ENCODE peak calls at places on chromosomes 1 and 21, in ten cellular contexts. One of them, this sample, is unnamed.

GRCh38 chr1:79929356-79929755 is 922.8 kb upstream of the ADGRL4 start:
- DNase-seq in psoas muscle: no peak
- DNase-seq in cardiac muscle cell: peak
- DNase-seq in heart right ventricle: no peak
- DNase-seq in OCI-LY7: no peak
- DNase-seq in CD8-positive, alpha-beta T cell: no peak
- DNase-seq in colonic mucosa: no peak
- DNase-seq in vagina: no peak
- DNase-seq in A549: no peak
- DNase-seq in right lobe of liver: no peak
- DNase-seq in this sample: no peak

GRCh38 chr1:117928881-117929339 is 511 bp downstream of the GDAP2 start:
- DNase-seq in psoas muscle: peak
- DNase-seq in cardiac muscle cell: peak
- DNase-seq in heart right ventricle: peak
- DNase-seq in OCI-LY7: peak
- DNase-seq in CD8-positive, alpha-beta T cell: no peak
- DNase-seq in colonic mucosa: peak
- DNase-seq in vagina: no peak
- DNase-seq in A549: peak
- DNase-seq in right lobe of liver: peak
- DNase-seq in this sample: peak

GRCh38 chr1:74690909-74691308 is 17.3 kb upstream of the ERICH3 start:
- DNase-seq in psoas muscle: no peak
- DNase-seq in cardiac muscle cell: no peak
- DNase-seq in heart right ventricle: no peak
- DNase-seq in OCI-LY7: no peak
- DNase-seq in CD8-positive, alpha-beta T cell: no peak
- DNase-seq in colonic mucosa: no peak
- DNase-seq in vagina: no peak
- DNase-seq in A549: no peak
- DNase-seq in right lobe of liver: no peak
- DNase-seq in this sample: no peak

GRCh38 chr1:159953866-159954515 is at the start of gene SLAMF9:
- DNase-seq in psoas muscle: no peak
- DNase-seq in cardiac muscle cell: peak
- DNase-seq in heart right ventricle: no peak
- DNase-seq in OCI-LY7: no peak
- DNase-seq in CD8-positive, alpha-beta T cell: no peak
- DNase-seq in colonic mucosa: no peak
- DNase-seq in vagina: no peak
- DNase-seq in A549: no peak
- DNase-seq in right lobe of liver: no peak
- DNase-seq in this sample: peak

GRCh38 chr1:200381256-200381980 is 28.4 kb downstream of the ZNF281 start:
- DNase-seq in psoas muscle: no peak
- DNase-seq in cardiac muscle cell: no peak
- DNase-seq in heart right ventricle: no peak
- DNase-seq in OCI-LY7: no peak
- DNase-seq in CD8-positive, alpha-beta T cell: no peak
- DNase-seq in colonic mucosa: no peak
- DNase-seq in vagina: no peak
- DNase-seq in A549: no peak
- DNase-seq in right lobe of liver: no peak
- DNase-seq in this sample: no peak

GRCh38 chr1:192809286-192810252 is 730 bp downstream of the RGS2 start:
- DNase-seq in psoas muscle: peak
- DNase-seq in cardiac muscle cell: peak
- DNase-seq in heart right ventricle: peak
- DNase-seq in OCI-LY7: peak
- DNase-seq in CD8-positive, alpha-beta T cell: peak
- DNase-seq in colonic mucosa: peak
- DNase-seq in vagina: no peak
- DNase-seq in A549: peak
- DNase-seq in right lobe of liver: peak
- DNase-seq in this sample: peak

GRCh38 chr21:33654412-33654811 is 12.1 kb downstream of the ITSN1 start:
- DNase-seq in psoas muscle: no peak
- DNase-seq in cardiac muscle cell: no peak
- DNase-seq in heart right ventricle: no peak
- DNase-seq in OCI-LY7: no peak
- DNase-seq in CD8-positive, alpha-beta T cell: no peak
- DNase-seq in colonic mucosa: no peak
- DNase-seq in vagina: no peak
- DNase-seq in A549: no peak
- DNase-seq in right lobe of liver: no peak
- DNase-seq in this sample: no peak

GRCh38 chr1:58870298-58870676 is 86.4 kb upstream of the JUN start:
- DNase-seq in psoas muscle: no peak
- DNase-seq in cardiac muscle cell: no peak
- DNase-seq in heart right ventricle: no peak
- DNase-seq in OCI-LY7: no peak
- DNase-seq in CD8-positive, alpha-beta T cell: no peak
- DNase-seq in colonic mucosa: peak
- DNase-seq in vagina: no peak
- DNase-seq in A549: no peak
- DNase-seq in right lobe of liver: no peak
- DNase-seq in this sample: no peak

GRCh38 chr1:59204001-59204400 is 92.9 kb upstream of the FGGY start:
- DNase-seq in psoas muscle: no peak
- DNase-seq in cardiac muscle cell: peak
- DNase-seq in heart right ventricle: peak
- DNase-seq in OCI-LY7: no peak
- DNase-seq in CD8-positive, alpha-beta T cell: no peak
- DNase-seq in colonic mucosa: peak
- DNase-seq in vagina: no peak
- DNase-seq in A549: no peak
- DNase-seq in right lobe of liver: peak
- DNase-seq in this sample: no peak

GRCh38 chr1:203075249-203076030 is 10.4 kb downstream of the MYOG start:
- DNase-seq in psoas muscle: no peak
- DNase-seq in cardiac muscle cell: no peak
- DNase-seq in heart right ventricle: no peak
- DNase-seq in OCI-LY7: no peak
- DNase-seq in CD8-positive, alpha-beta T cell: no peak
- DNase-seq in colonic mucosa: no peak
- DNase-seq in vagina: no peak
- DNase-seq in A549: no peak
- DNase-seq in right lobe of liver: no peak
- DNase-seq in this sample: no peak

GRCh38 chr1:214719207-214719606 is 116.2 kb downstream of the CENPF start:
- DNase-seq in psoas muscle: no peak
- DNase-seq in cardiac muscle cell: no peak
- DNase-seq in heart right ventricle: no peak
- DNase-seq in OCI-LY7: no peak
- DNase-seq in CD8-positive, alpha-beta T cell: no peak
- DNase-seq in colonic mucosa: no peak
- DNase-seq in vagina: no peak
- DNase-seq in A549: no peak
- DNase-seq in right lobe of liver: no peak
- DNase-seq in this sample: no peak

DNA sequence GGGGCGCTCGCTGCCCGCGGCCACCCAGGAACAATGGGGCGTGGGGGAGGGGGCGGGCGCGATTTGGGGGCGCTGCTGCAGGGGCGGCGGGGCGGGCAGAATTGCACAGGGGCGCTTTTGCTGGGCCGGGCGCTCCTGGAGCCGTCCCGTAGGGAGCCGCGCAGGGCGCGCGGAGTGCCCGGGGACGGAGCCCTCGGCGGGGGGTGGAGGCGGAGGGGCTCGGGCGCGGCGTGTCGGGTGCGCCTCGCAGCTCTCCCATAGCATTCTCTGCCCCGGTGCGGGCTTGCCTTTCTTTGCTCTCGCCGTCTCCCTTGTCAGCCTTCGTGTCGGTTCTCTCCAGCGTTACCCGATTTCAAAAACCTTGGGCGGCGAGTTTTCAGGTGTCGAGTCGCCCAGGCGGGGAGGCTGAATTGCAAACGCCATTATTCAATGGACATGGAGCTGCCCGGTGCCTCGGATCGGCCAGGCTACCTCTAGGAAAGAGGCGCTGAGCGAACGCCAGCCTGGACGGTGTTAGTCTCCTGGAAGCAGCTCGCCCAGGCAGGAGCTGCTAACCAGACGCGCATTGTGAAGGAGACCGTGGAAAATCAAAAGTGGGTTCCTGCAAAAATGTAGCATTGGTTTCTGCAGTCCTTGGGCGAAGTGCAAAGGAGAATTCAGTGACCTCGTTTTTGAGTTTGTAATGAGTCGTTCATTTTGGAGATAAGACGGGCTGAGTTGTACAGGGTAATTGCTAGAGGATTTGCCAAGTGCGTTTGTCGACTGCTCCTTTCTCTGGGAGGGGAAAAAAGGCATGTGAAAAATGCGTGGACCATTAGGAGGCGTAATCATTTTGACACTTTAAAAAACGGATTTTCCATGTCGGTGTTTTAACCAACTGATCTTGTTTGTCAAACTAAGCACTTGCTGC is 626 bp downstream of the CXADR start:
- DNase-seq in psoas muscle: no peak
- DNase-seq in cardiac muscle cell: peak
- DNase-seq in heart right ventricle: no peak
- DNase-seq in OCI-LY7: peak
- DNase-seq in CD8-positive, alpha-beta T cell: no peak
- DNase-seq in colonic mucosa: peak
- DNase-seq in vagina: no peak
- DNase-seq in A549: no peak
- DNase-seq in right lobe of liver: peak
- DNase-seq in this sample: peak
- H3K4me3 ChIP-seq in psoas muscle: peak
- H3K4me3 ChIP-seq in cardiac muscle cell: peak
- H3K4me3 ChIP-seq in heart right ventricle: peak
- H3K4me3 ChIP-seq in OCI-LY7: peak
- H3K4me3 ChIP-seq in CD8-positive, alpha-beta T cell: peak
- H3K4me3 ChIP-seq in colonic mucosa: peak
- H3K4me3 ChIP-seq in vagina: peak
- H3K4me3 ChIP-seq in A549: peak
- H3K4me3 ChIP-seq in right lobe of liver: peak
- H3K4me3 ChIP-seq in this sample: peak

DNA sequence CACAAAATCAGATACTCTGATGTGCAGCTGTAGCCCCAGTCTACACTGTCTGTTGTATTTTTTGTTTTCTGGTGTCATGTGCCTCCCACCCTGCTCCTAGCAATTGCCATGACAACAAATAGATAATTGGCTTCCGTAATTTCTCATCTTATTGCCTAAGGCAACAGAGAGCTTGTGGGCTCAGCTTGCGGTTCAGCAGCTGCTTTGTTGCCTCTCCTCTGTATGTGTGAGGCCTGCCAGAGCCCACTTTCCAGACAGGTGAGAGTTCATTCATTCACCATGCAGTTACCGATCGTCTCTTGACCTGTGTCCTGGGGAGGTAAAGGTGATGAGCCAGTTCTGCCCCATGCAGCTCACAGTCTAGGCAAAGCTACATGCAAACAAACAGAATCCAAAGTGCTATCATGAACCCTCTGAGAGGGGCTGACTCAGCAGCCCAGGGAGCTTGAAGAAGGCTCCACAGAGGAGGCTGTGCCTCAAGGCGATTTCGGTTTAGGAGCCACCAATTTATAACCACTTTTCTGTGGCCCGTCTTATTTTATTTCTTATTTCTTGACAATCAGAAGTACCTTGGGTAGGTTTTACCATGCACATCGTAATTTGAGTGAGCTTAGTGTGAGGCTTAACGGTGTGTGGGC is 12.0 kb downstream of the LGALS8 start:
- DNase-seq in psoas muscle: no peak
- DNase-seq in cardiac muscle cell: no peak
- DNase-seq in heart right ventricle: no peak
- DNase-seq in OCI-LY7: no peak
- DNase-seq in CD8-positive, alpha-beta T cell: no peak
- DNase-seq in colonic mucosa: no peak
- DNase-seq in vagina: no peak
- DNase-seq in A549: no peak
- DNase-seq in right lobe of liver: no peak
- DNase-seq in this sample: no peak
- TF ChIP-seq CTCF in psoas muscle: no peak
- TF ChIP-seq CTCF in cardiac muscle cell: no peak
- TF ChIP-seq CTCF in heart right ventricle: no peak
- TF ChIP-seq CTCF in OCI-LY7: no peak
- TF ChIP-seq CTCF in CD8-positive, alpha-beta T cell: no peak
- TF ChIP-seq CTCF in colonic mucosa: no peak
- TF ChIP-seq CTCF in vagina: no peak
- TF ChIP-seq CTCF in A549: no peak
- TF ChIP-seq CTCF in right lobe of liver: no peak
- TF ChIP-seq CTCF in this sample: no peak

DNA sequence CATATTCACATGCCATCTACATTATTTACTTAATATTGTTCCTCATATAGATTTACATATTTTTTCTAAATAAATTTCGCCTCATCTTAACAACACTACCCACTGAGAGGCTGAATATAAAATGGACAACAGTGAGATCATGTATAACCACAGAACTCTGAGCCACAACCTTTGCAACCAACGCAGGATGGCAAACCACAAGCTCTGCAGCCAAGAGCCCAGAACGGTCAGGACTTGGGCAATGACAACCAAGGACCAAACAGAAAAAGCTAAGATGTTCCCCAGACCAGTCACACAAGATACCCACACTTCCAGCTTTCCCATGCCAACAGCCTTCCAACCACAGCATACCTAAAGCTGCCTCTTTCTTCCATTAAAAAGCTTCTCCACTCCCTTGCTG is 118.1 kb downstream of the AKT3 start:
- DNase-seq in psoas muscle: no peak
- DNase-seq in cardiac muscle cell: peak
- DNase-seq in heart right ventricle: no peak
- DNase-seq in OCI-LY7: no peak
- DNase-seq in CD8-positive, alpha-beta T cell: no peak
- DNase-seq in colonic mucosa: no peak
- DNase-seq in vagina: no peak
- DNase-seq in A549: no peak
- DNase-seq in right lobe of liver: no peak
- DNase-seq in this sample: no peak
- H3K27ac ChIP-seq in psoas muscle: no peak
- H3K27ac ChIP-seq in cardiac muscle cell: no peak
- H3K27ac ChIP-seq in heart right ventricle: no peak
- H3K27ac ChIP-seq in OCI-LY7: no peak
- H3K27ac ChIP-seq in CD8-positive, alpha-beta T cell: no peak
- H3K27ac ChIP-seq in colonic mucosa: no peak
- H3K27ac ChIP-seq in vagina: no peak
- H3K27ac ChIP-seq in A549: no peak
- H3K27ac ChIP-seq in right lobe of liver: peak
- H3K27ac ChIP-seq in this sample: peak

GRCh38 chr1:64984737-64985136 is 18.4 kb upstream of the JAK1 start:
- DNase-seq in psoas muscle: no peak
- DNase-seq in cardiac muscle cell: no peak
- DNase-seq in heart right ventricle: no peak
- DNase-seq in OCI-LY7: no peak
- DNase-seq in CD8-positive, alpha-beta T cell: no peak
- DNase-seq in colonic mucosa: no peak
- DNase-seq in vagina: no peak
- DNase-seq in A549: no peak
- DNase-seq in right lobe of liver: no peak
- DNase-seq in this sample: no peak
- H3K4me3 ChIP-seq in psoas muscle: no peak
- H3K4me3 ChIP-seq in cardiac muscle cell: no peak
- H3K4me3 ChIP-seq in heart right ventricle: no peak
- H3K4me3 ChIP-seq in OCI-LY7: no peak
- H3K4me3 ChIP-seq in CD8-positive, alpha-beta T cell: no peak
- H3K4me3 ChIP-seq in colonic mucosa: no peak
- H3K4me3 ChIP-seq in vagina: no peak
- H3K4me3 ChIP-seq in A549: no peak
- H3K4me3 ChIP-seq in right lobe of liver: no peak
- H3K4me3 ChIP-seq in this sample: no peak

GRCh38 chr1:95916616-95917015 is 682.6 kb downstream of the RWDD3 start:
- DNase-seq in psoas muscle: no peak
- DNase-seq in cardiac muscle cell: peak
- DNase-seq in heart right ventricle: no peak
- DNase-seq in OCI-LY7: no peak
- DNase-seq in CD8-positive, alpha-beta T cell: no peak
- DNase-seq in colonic mucosa: no peak
- DNase-seq in vagina: no peak
- DNase-seq in A549: no peak
- DNase-seq in right lobe of liver: no peak
- DNase-seq in this sample: no peak
- TF ChIP-seq CTCF in psoas muscle: no peak
- TF ChIP-seq CTCF in cardiac muscle cell: peak
- TF ChIP-seq CTCF in heart right ventricle: peak
- TF ChIP-seq CTCF in OCI-LY7: no peak
- TF ChIP-seq CTCF in CD8-positive, alpha-beta T cell: no peak
- TF ChIP-seq CTCF in colonic mucosa: no peak
- TF ChIP-seq CTCF in vagina: no peak
- TF ChIP-seq CTCF in A549: no peak
- TF ChIP-seq CTCF in right lobe of liver: peak
- TF ChIP-seq CTCF in this sample: peak

This sample was measured in brain microvascular endothelial cell.